ENCODE peak calls at places on chromosomes 12 and 14, in ten cellular contexts. U, X, P, H, V, K, Q, W, M and S are unnamed samples.

GRCh38 chr12:131912526-131913274 is 16.4 kb upstream of the PUS1 start:
- DNase-seq in M (peak), W (peak), H (no peak), U (no peak), V (no peak), Q (no peak), K (peak), P (peak), X (no peak), S (peak)

GRCh38 chr12:7723926-7724325 is 12.7 kb downstream of the DPPA3 start:
- DNase-seq in Q (no peak), P (no peak), W (no peak), V (no peak), M (no peak), U (no peak), H (no peak), K (no peak), X (no peak), S (no peak)

GRCh38 chr14:91866061-91866460 is 1.3 kb downstream of the TC2N start:
- DNase-seq in V (no peak), Q (no peak), K (no peak), P (peak), W (peak), U (peak), H (no peak), X (no peak), M (peak), S (peak)

GRCh38 chr14:92619671-92620437 is 106.3 kb downstream of the RIN3 start:
- DNase-seq in P (peak), K (no peak), M (no peak), X (no peak), W (peak), Q (no peak), H (no peak), U (no peak), V (no peak), S (peak)

GRCh38 chr12:118344829-118345228 is 27.9 kb downstream of the TAOK3 start:
- DNase-seq in W (no peak), Q (no peak), U (no peak), K (no peak), M (no peak), V (no peak), X (no peak), H (no peak), P (no peak), S (no peak)

GRCh38 chr12:23204933-23205778 is 580.2 kb downstream of the ETNK1 start:
- DNase-seq in W (peak), P (peak), U (peak), M (peak), V (peak), H (peak), Q (no peak), K (peak), X (no peak), S (peak)

GRCh38 chr14:104387385-104388010 is 192.1 kb upstream of the C14orf180 start:
- DNase-seq in W (no peak), P (no peak), M (no peak), X (no peak), U (no peak), V (no peak), Q (no peak), K (no peak), H (no peak), S (no peak)

GRCh38 chr12:105279460-105280056 is 43.6 kb upstream of the APPL2 start:
- DNase-seq in W (no peak), U (peak), Q (no peak), M (peak), X (peak), P (peak), K (no peak), V (peak), H (peak), S (peak)

GRCh38 chr12:66423290-66423689 is 121.0 kb downstream of the HELB start:
- DNase-seq in K (no peak), X (no peak), U (no peak), Q (no peak), W (no peak), M (no peak), P (no peak), V (no peak), H (no peak), S (no peak)